ENCODE peak calls at places on chromosomes 4 and X, in six cellular contexts. One of them, this sample, is unnamed.

GRCh38 chr4:150546286-150546685 is 35.7 kb upstream of the MAB21L2 start:
- DNase-seq in HS-5: no peak
- DNase-seq in C1 segment of cervical spinal cord: no peak
- DNase-seq in nephron progenitor cell: no peak
- DNase-seq in activated CD4-positive, CD25-positive, alpha-beta regulatory T cell treated with anti-CD3 and anti-CD28 coated beads, Interleukin-2, amount 50 U/mL, for 72 hours: no peak
- DNase-seq in activated T-cell treated with anti-CD3 and anti-CD28 coated beads for 48 hours: no peak
- DNase-seq in this sample: no peak

GRCh38 chr4:40984051-40984450 is 230.3 kb downstream of the APBB2 start:
- DNase-seq in nephron progenitor cell: no peak
- DNase-seq in HS-5: no peak
- DNase-seq in C1 segment of cervical spinal cord: no peak
- DNase-seq in activated T-cell treated with anti-CD3 and anti-CD28 coated beads for 48 hours: no peak
- DNase-seq in activated CD4-positive, CD25-positive, alpha-beta regulatory T cell treated with anti-CD3 and anti-CD28 coated beads, Interleukin-2, amount 50 U/mL, for 72 hours: no peak
- DNase-seq in this sample: no peak

GRCh38 chr4:16027626-16028025 is 56.2 kb downstream of the PROM1 start:
- DNase-seq in activated T-cell treated with anti-CD3 and anti-CD28 coated beads for 48 hours: no peak
- DNase-seq in C1 segment of cervical spinal cord: no peak
- DNase-seq in nephron progenitor cell: no peak
- DNase-seq in activated CD4-positive, CD25-positive, alpha-beta regulatory T cell treated with anti-CD3 and anti-CD28 coated beads, Interleukin-2, amount 50 U/mL, for 72 hours: no peak
- DNase-seq in HS-5: no peak
- DNase-seq in this sample: no peak

GRCh38 chr4:39706334-39706733 is 8.4 kb downstream of the UBE2K start:
- DNase-seq in HS-5: peak
- DNase-seq in activated CD4-positive, CD25-positive, alpha-beta regulatory T cell treated with anti-CD3 and anti-CD28 coated beads, Interleukin-2, amount 50 U/mL, for 72 hours: no peak
- DNase-seq in activated T-cell treated with anti-CD3 and anti-CD28 coated beads for 48 hours: no peak
- DNase-seq in nephron progenitor cell: no peak
- DNase-seq in C1 segment of cervical spinal cord: peak
- DNase-seq in this sample: no peak

GRCh38 chr4:122602277-122603142 is 18.4 kb downstream of the IL21 start:
- DNase-seq in nephron progenitor cell: no peak
- DNase-seq in C1 segment of cervical spinal cord: no peak
- DNase-seq in HS-5: no peak
- DNase-seq in activated CD4-positive, CD25-positive, alpha-beta regulatory T cell treated with anti-CD3 and anti-CD28 coated beads, Interleukin-2, amount 50 U/mL, for 72 hours: no peak
- DNase-seq in activated T-cell treated with anti-CD3 and anti-CD28 coated beads for 48 hours: no peak
- DNase-seq in this sample: peak

GRCh38 chrX:1851527-1851926 is 236.7 kb downstream of the ASMT start:
- DNase-seq in HS-5: no peak
- DNase-seq in C1 segment of cervical spinal cord: no peak
- DNase-seq in activated T-cell treated with anti-CD3 and anti-CD28 coated beads for 48 hours: no peak
- DNase-seq in nephron progenitor cell: no peak
- DNase-seq in activated CD4-positive, CD25-positive, alpha-beta regulatory T cell treated with anti-CD3 and anti-CD28 coated beads, Interleukin-2, amount 50 U/mL, for 72 hours: no peak
- DNase-seq in this sample: no peak

GRCh38 chrX:46978341-46979291 is 66.4 kb downstream of the JADE3 start:
- DNase-seq in C1 segment of cervical spinal cord: no peak
- DNase-seq in nephron progenitor cell: peak
- DNase-seq in activated CD4-positive, CD25-positive, alpha-beta regulatory T cell treated with anti-CD3 and anti-CD28 coated beads, Interleukin-2, amount 50 U/mL, for 72 hours: peak
- DNase-seq in HS-5: peak
- DNase-seq in activated T-cell treated with anti-CD3 and anti-CD28 coated beads for 48 hours: peak
- DNase-seq in this sample: peak

GRCh38 chr4:46839128-46839527 is 69.9 kb downstream of the COX7B2 start:
- DNase-seq in activated T-cell treated with anti-CD3 and anti-CD28 coated beads for 48 hours: no peak
- DNase-seq in C1 segment of cervical spinal cord: peak
- DNase-seq in activated CD4-positive, CD25-positive, alpha-beta regulatory T cell treated with anti-CD3 and anti-CD28 coated beads, Interleukin-2, amount 50 U/mL, for 72 hours: no peak
- DNase-seq in HS-5: no peak
- DNase-seq in nephron progenitor cell: no peak
- DNase-seq in this sample: no peak

GRCh38 chr4:176680668-176681067 is 112.1 kb downstream of the VEGFC start:
- DNase-seq in HS-5: no peak
- DNase-seq in activated T-cell treated with anti-CD3 and anti-CD28 coated beads for 48 hours: no peak
- DNase-seq in activated CD4-positive, CD25-positive, alpha-beta regulatory T cell treated with anti-CD3 and anti-CD28 coated beads, Interleukin-2, amount 50 U/mL, for 72 hours: no peak
- DNase-seq in nephron progenitor cell: no peak
- DNase-seq in C1 segment of cervical spinal cord: no peak
- DNase-seq in this sample: no peak

GRCh38 chr4:145979160-145979559 is 40.5 kb upstream of the ZNF827 start:
- DNase-seq in HS-5: no peak
- DNase-seq in activated CD4-positive, CD25-positive, alpha-beta regulatory T cell treated with anti-CD3 and anti-CD28 coated beads, Interleukin-2, amount 50 U/mL, for 72 hours: no peak
- DNase-seq in nephron progenitor cell: no peak
- DNase-seq in activated T-cell treated with anti-CD3 and anti-CD28 coated beads for 48 hours: no peak
- DNase-seq in C1 segment of cervical spinal cord: no peak
- DNase-seq in this sample: no peak

GRCh38 chrX:50697691-50698090 is 116.3 kb downstream of the SHROOM4 start:
- DNase-seq in nephron progenitor cell: no peak
- DNase-seq in C1 segment of cervical spinal cord: no peak
- DNase-seq in HS-5: no peak
- DNase-seq in activated CD4-positive, CD25-positive, alpha-beta regulatory T cell treated with anti-CD3 and anti-CD28 coated beads, Interleukin-2, amount 50 U/mL, for 72 hours: no peak
- DNase-seq in activated T-cell treated with anti-CD3 and anti-CD28 coated beads for 48 hours: no peak
- DNase-seq in this sample: no peak

GRCh38 chr4:101885574-101885973 is 95.0 kb downstream of the BANK1 start:
- DNase-seq in HS-5: no peak
- DNase-seq in activated T-cell treated with anti-CD3 and anti-CD28 coated beads for 48 hours: no peak
- DNase-seq in activated CD4-positive, CD25-positive, alpha-beta regulatory T cell treated with anti-CD3 and anti-CD28 coated beads, Interleukin-2, amount 50 U/mL, for 72 hours: no peak
- DNase-seq in nephron progenitor cell: no peak
- DNase-seq in C1 segment of cervical spinal cord: no peak
- DNase-seq in this sample: no peak

GRCh38 chr4:40601641-40602040 is 28.0 kb downstream of the RBM47 start:
- DNase-seq in HS-5: no peak
- DNase-seq in nephron progenitor cell: no peak
- DNase-seq in activated CD4-positive, CD25-positive, alpha-beta regulatory T cell treated with anti-CD3 and anti-CD28 coated beads, Interleukin-2, amount 50 U/mL, for 72 hours: no peak
- DNase-seq in activated T-cell treated with anti-CD3 and anti-CD28 coated beads for 48 hours: no peak
- DNase-seq in C1 segment of cervical spinal cord: no peak
- DNase-seq in this sample: no peak

GRCh38 chr4:113316879-113317278 is 267.4 kb downstream of the ANK2 start:
- DNase-seq in activated CD4-positive, CD25-positive, alpha-beta regulatory T cell treated with anti-CD3 and anti-CD28 coated beads, Interleukin-2, amount 50 U/mL, for 72 hours: no peak
- DNase-seq in nephron progenitor cell: no peak
- DNase-seq in C1 segment of cervical spinal cord: peak
- DNase-seq in HS-5: no peak
- DNase-seq in activated T-cell treated with anti-CD3 and anti-CD28 coated beads for 48 hours: no peak
- DNase-seq in this sample: no peak

GRCh38 chrX:9882669-9883446 is 84.3 kb upstream of the CLDN34 start:
- DNase-seq in HS-5: no peak
- DNase-seq in activated CD4-positive, CD25-positive, alpha-beta regulatory T cell treated with anti-CD3 and anti-CD28 coated beads, Interleukin-2, amount 50 U/mL, for 72 hours: no peak
- DNase-seq in nephron progenitor cell: no peak
- DNase-seq in C1 segment of cervical spinal cord: no peak
- DNase-seq in activated T-cell treated with anti-CD3 and anti-CD28 coated beads for 48 hours: no peak
- DNase-seq in this sample: no peak

GRCh38 chr4:185270037-185270436 is 60.6 kb downstream of the SNX25 start:
- DNase-seq in C1 segment of cervical spinal cord: no peak
- DNase-seq in HS-5: no peak
- DNase-seq in nephron progenitor cell: no peak
- DNase-seq in activated T-cell treated with anti-CD3 and anti-CD28 coated beads for 48 hours: no peak
- DNase-seq in activated CD4-positive, CD25-positive, alpha-beta regulatory T cell treated with anti-CD3 and anti-CD28 coated beads, Interleukin-2, amount 50 U/mL, for 72 hours: no peak
- DNase-seq in this sample: no peak

GRCh38 chr4:124810814-124811213 is 98.3 kb upstream of the ANKRD50 start:
- DNase-seq in C1 segment of cervical spinal cord: no peak
- DNase-seq in HS-5: no peak
- DNase-seq in nephron progenitor cell: no peak
- DNase-seq in activated CD4-positive, CD25-positive, alpha-beta regulatory T cell treated with anti-CD3 and anti-CD28 coated beads, Interleukin-2, amount 50 U/mL, for 72 hours: no peak
- DNase-seq in activated T-cell treated with anti-CD3 and anti-CD28 coated beads for 48 hours: no peak
- DNase-seq in this sample: no peak

GRCh38 chr4:186481998-186482790 is 73.2 kb downstream of the MTNR1A start:
- DNase-seq in C1 segment of cervical spinal cord: no peak
- DNase-seq in activated CD4-positive, CD25-positive, alpha-beta regulatory T cell treated with anti-CD3 and anti-CD28 coated beads, Interleukin-2, amount 50 U/mL, for 72 hours: no peak
- DNase-seq in HS-5: no peak
- DNase-seq in activated T-cell treated with anti-CD3 and anti-CD28 coated beads for 48 hours: no peak
- DNase-seq in nephron progenitor cell: no peak
- DNase-seq in this sample: no peak

GRCh38 chr4:123616970-123617392 is 220.4 kb downstream of the SPRY1 start:
- DNase-seq in C1 segment of cervical spinal cord: peak
- DNase-seq in activated CD4-positive, CD25-positive, alpha-beta regulatory T cell treated with anti-CD3 and anti-CD28 coated beads, Interleukin-2, amount 50 U/mL, for 72 hours: no peak
- DNase-seq in nephron progenitor cell: peak
- DNase-seq in activated T-cell treated with anti-CD3 and anti-CD28 coated beads for 48 hours: no peak
- DNase-seq in HS-5: no peak
- DNase-seq in this sample: no peak

GRCh38 chr4:1862961-1863296 is 7.0 kb upstream of the LETM1 start:
- DNase-seq in HS-5: no peak
- DNase-seq in activated CD4-positive, CD25-positive, alpha-beta regulatory T cell treated with anti-CD3 and anti-CD28 coated beads, Interleukin-2, amount 50 U/mL, for 72 hours: no peak
- DNase-seq in C1 segment of cervical spinal cord: no peak
- DNase-seq in nephron progenitor cell: no peak
- DNase-seq in activated T-cell treated with anti-CD3 and anti-CD28 coated beads for 48 hours: no peak
- DNase-seq in this sample: no peak

GRCh38 chr4:110518889-110519490 is 43.0 kb downstream of the ENPEP start:
- DNase-seq in C1 segment of cervical spinal cord: no peak
- DNase-seq in HS-5: no peak
- DNase-seq in activated T-cell treated with anti-CD3 and anti-CD28 coated beads for 48 hours: no peak
- DNase-seq in nephron progenitor cell: peak
- DNase-seq in activated CD4-positive, CD25-positive, alpha-beta regulatory T cell treated with anti-CD3 and anti-CD28 coated beads, Interleukin-2, amount 50 U/mL, for 72 hours: no peak
- DNase-seq in this sample: no peak

GRCh38 chrX:12912786-12913185 is 6.4 kb downstream of the TLR8 start:
- DNase-seq in activated T-cell treated with anti-CD3 and anti-CD28 coated beads for 48 hours: no peak
- DNase-seq in C1 segment of cervical spinal cord: no peak
- DNase-seq in nephron progenitor cell: no peak
- DNase-seq in HS-5: no peak
- DNase-seq in activated CD4-positive, CD25-positive, alpha-beta regulatory T cell treated with anti-CD3 and anti-CD28 coated beads, Interleukin-2, amount 50 U/mL, for 72 hours: no peak
- DNase-seq in this sample: no peak

GRCh38 chr4:152524429-152524828 is 11.5 kb downstream of the FBXW7 start:
- DNase-seq in C1 segment of cervical spinal cord: no peak
- DNase-seq in nephron progenitor cell: no peak
- DNase-seq in activated CD4-positive, CD25-positive, alpha-beta regulatory T cell treated with anti-CD3 and anti-CD28 coated beads, Interleukin-2, amount 50 U/mL, for 72 hours: no peak
- DNase-seq in activated T-cell treated with anti-CD3 and anti-CD28 coated beads for 48 hours: no peak
- DNase-seq in HS-5: no peak
- DNase-seq in this sample: no peak

GRCh38 chr4:127370495-127371069 is 262.2 kb upstream of the INTU start:
- DNase-seq in C1 segment of cervical spinal cord: no peak
- DNase-seq in HS-5: no peak
- DNase-seq in activated CD4-positive, CD25-positive, alpha-beta regulatory T cell treated with anti-CD3 and anti-CD28 coated beads, Interleukin-2, amount 50 U/mL, for 72 hours: no peak
- DNase-seq in nephron progenitor cell: no peak
- DNase-seq in activated T-cell treated with anti-CD3 and anti-CD28 coated beads for 48 hours: no peak
- DNase-seq in this sample: no peak

GRCh38 chr4:40621592-40622512 is 7.8 kb downstream of the RBM47 start:
- DNase-seq in activated T-cell treated with anti-CD3 and anti-CD28 coated beads for 48 hours: no peak
- DNase-seq in activated CD4-positive, CD25-positive, alpha-beta regulatory T cell treated with anti-CD3 and anti-CD28 coated beads, Interleukin-2, amount 50 U/mL, for 72 hours: no peak
- DNase-seq in C1 segment of cervical spinal cord: no peak
- DNase-seq in HS-5: peak
- DNase-seq in nephron progenitor cell: no peak
- DNase-seq in this sample: no peak

GRCh38 chr4:14575919-14576318 is 426.4 kb upstream of the CPEB2 start:
- DNase-seq in C1 segment of cervical spinal cord: no peak
- DNase-seq in HS-5: no peak
- DNase-seq in activated T-cell treated with anti-CD3 and anti-CD28 coated beads for 48 hours: no peak
- DNase-seq in nephron progenitor cell: no peak
- DNase-seq in activated CD4-positive, CD25-positive, alpha-beta regulatory T cell treated with anti-CD3 and anti-CD28 coated beads, Interleukin-2, amount 50 U/mL, for 72 hours: no peak
- DNase-seq in this sample: no peak

GRCh38 chr4:113825272-113825671 is 63.7 kb upstream of the CAMK2D start:
- DNase-seq in activated CD4-positive, CD25-positive, alpha-beta regulatory T cell treated with anti-CD3 and anti-CD28 coated beads, Interleukin-2, amount 50 U/mL, for 72 hours: no peak
- DNase-seq in HS-5: no peak
- DNase-seq in C1 segment of cervical spinal cord: no peak
- DNase-seq in nephron progenitor cell: no peak
- DNase-seq in activated T-cell treated with anti-CD3 and anti-CD28 coated beads for 48 hours: no peak
- DNase-seq in this sample: no peak

This sample was measured in iPS DF 6.9.